ENCODE peak calls at places on chromosomes 11 and 22, in four cellular contexts. One of them, this sample, is unnamed.

GRCh38 chr11:104094576-104094975 is 58.1 kb downstream of the DDI1 start:
- DNase-seq in HepG2: no peak
- DNase-seq in K562: no peak
- DNase-seq in GM12878: no peak
- DNase-seq in this sample: no peak

GRCh38 chr11:37511425-37511933 is 913.4 kb upstream of the RAG2 start:
- DNase-seq in HepG2: no peak
- DNase-seq in K562: no peak
- DNase-seq in GM12878: no peak
- DNase-seq in this sample: no peak

GRCh38 chr22:23263651-23264555 is 83.6 kb downstream of the BCR start:
- DNase-seq in HepG2: no peak
- DNase-seq in K562: no peak
- DNase-seq in GM12878: no peak
- DNase-seq in this sample: no peak

GRCh38 chr22:27318516-27318915 is 483.0 kb downstream of the MN1 start:
- DNase-seq in HepG2: no peak
- DNase-seq in K562: peak
- DNase-seq in GM12878: no peak
- DNase-seq in this sample: no peak

GRCh38 chr11:58745705-58746364 is 14.1 kb upstream of the GLYAT start:
- DNase-seq in HepG2: no peak
- DNase-seq in K562: peak
- DNase-seq in GM12878: no peak
- DNase-seq in this sample: no peak

GRCh38 chr22:26445577-26446275 is 16.7 kb downstream of the ASPHD2 start:
- DNase-seq in HepG2: no peak
- DNase-seq in K562: no peak
- DNase-seq in GM12878: no peak
- DNase-seq in this sample: no peak

GRCh38 chr11:134951305-134951700 is 539.3 kb upstream of the B3GAT1 start:
- DNase-seq in HepG2: no peak
- DNase-seq in K562: no peak
- DNase-seq in GM12878: no peak
- DNase-seq in this sample: no peak

GRCh38 chr11:68954970-68955958 is 25.5 kb downstream of the MRGPRD start:
- DNase-seq in HepG2: no peak
- DNase-seq in K562: peak
- DNase-seq in GM12878: no peak
- DNase-seq in this sample: no peak

GRCh38 chr11:64571050-64571409 is 20.0 kb upstream of the SLC22A12 start:
- DNase-seq in HepG2: no peak
- DNase-seq in K562: no peak
- DNase-seq in GM12878: no peak
- DNase-seq in this sample: no peak

GRCh38 chr11:70297341-70297740 is 26.9 kb downstream of the PPFIA1 start:
- DNase-seq in HepG2: no peak
- DNase-seq in K562: no peak
- DNase-seq in GM12878: no peak
- DNase-seq in this sample: no peak

GRCh38 chr22:48607901-48608650 is 1219.6 kb downstream of the BRD1 start:
- DNase-seq in HepG2: no peak
- DNase-seq in K562: no peak
- DNase-seq in GM12878: no peak
- DNase-seq in this sample: no peak

GRCh38 chr11:118608268-118609214 is 1.1 kb downstream of the PHLDB1 start:
- DNase-seq in HepG2: no peak
- DNase-seq in K562: peak
- DNase-seq in GM12878: no peak
- DNase-seq in this sample: peak

GRCh38 chr11:131463162-131463561 is 92.7 kb downstream of the NTM start:
- DNase-seq in HepG2: no peak
- DNase-seq in K562: no peak
- DNase-seq in GM12878: no peak
- DNase-seq in this sample: no peak

GRCh38 chr22:49052023-49052538 is 775.6 kb downstream of the BRD1 start:
- DNase-seq in HepG2: no peak
- DNase-seq in K562: peak
- DNase-seq in GM12878: no peak
- DNase-seq in this sample: no peak

GRCh38 chr11:114348200-114349191 is 51.8 kb downstream of the C11orf71 start:
- DNase-seq in HepG2: peak
- DNase-seq in K562: peak
- DNase-seq in GM12878: no peak
- DNase-seq in this sample: peak

GRCh38 chr11:2298795-2299747 is 2.6 kb downstream of the C11orf21 start:
- DNase-seq in HepG2: peak
- DNase-seq in K562: peak
- DNase-seq in GM12878: no peak
- DNase-seq in this sample: peak

GRCh38 chr11:115581871-115582639 is 77.8 kb upstream of the CADM1 start:
- DNase-seq in HepG2: no peak
- DNase-seq in K562: peak
- DNase-seq in GM12878: no peak
- DNase-seq in this sample: peak

GRCh38 chr11:76336597-76336996 is 44.3 kb downstream of the THAP12 start:
- DNase-seq in HepG2: no peak
- DNase-seq in K562: no peak
- DNase-seq in GM12878: no peak
- DNase-seq in this sample: no peak

GRCh38 chr22:40040927-40041326 is 46.2 kb downstream of the FAM83F start:
- DNase-seq in HepG2: no peak
- DNase-seq in K562: peak
- DNase-seq in GM12878: no peak
- DNase-seq in this sample: no peak

GRCh38 chr11:44010789-44011251 is 37.0 kb upstream of the ACCSL start:
- DNase-seq in HepG2: no peak
- DNase-seq in K562: no peak
- DNase-seq in GM12878: no peak
- DNase-seq in this sample: no peak
- TF ChIP-seq TARDBP in HepG2: no peak
- TF ChIP-seq TARDBP in K562: no peak
- TF ChIP-seq TARDBP in GM12878: no peak
- TF ChIP-seq TARDBP in this sample: no peak

GRCh38 chr11:62340269-62340901 is 3.1 kb downstream of the ASRGL1 start:
- DNase-seq in HepG2: peak
- DNase-seq in K562: peak
- DNase-seq in GM12878: peak
- DNase-seq in this sample: peak

GRCh38 chr11:62338218-62338617 is 970 bp downstream of the ASRGL1 start:
- DNase-seq in HepG2: no peak
- DNase-seq in K562: no peak
- DNase-seq in GM12878: no peak
- DNase-seq in this sample: no peak

GRCh38 chr11:62345862-62346261 is 8.6 kb downstream of the ASRGL1 start:
- DNase-seq in HepG2: no peak
- DNase-seq in K562: no peak
- DNase-seq in GM12878: no peak
- DNase-seq in this sample: no peak

GRCh38 chr11:62343822-62344609 is 6.8 kb downstream of the ASRGL1 start:
- DNase-seq in HepG2: no peak
- DNase-seq in K562: no peak
- DNase-seq in GM12878: no peak
- DNase-seq in this sample: no peak
- TF ChIP-seq TARDBP in HepG2: no peak
- TF ChIP-seq TARDBP in K562: no peak
- TF ChIP-seq TARDBP in GM12878: no peak
- TF ChIP-seq TARDBP in this sample: no peak

DNA sequence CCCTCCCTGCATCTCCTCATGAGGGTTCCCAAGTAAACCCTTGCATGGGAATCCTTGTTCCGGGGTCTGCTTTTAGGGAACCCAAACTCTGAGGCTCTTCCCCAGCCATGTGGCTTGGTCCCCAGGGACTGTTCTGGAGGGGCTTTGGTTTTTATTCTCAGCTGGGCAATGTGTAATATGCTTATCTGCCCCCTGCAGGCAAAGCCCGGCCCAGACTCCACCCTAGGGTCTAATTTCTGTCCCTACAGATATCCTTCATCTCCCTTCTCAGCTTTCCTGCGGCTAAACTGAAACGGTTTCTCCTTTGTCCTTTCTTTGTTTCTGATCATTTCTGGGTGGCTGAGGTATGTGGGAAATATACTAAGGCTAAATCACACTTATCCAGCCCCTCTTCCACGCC is 37.1 kb downstream of the TST start:
- DNase-seq in HepG2: no peak
- DNase-seq in K562: peak
- DNase-seq in GM12878: no peak
- DNase-seq in this sample: no peak
- TF ChIP-seq TARDBP in HepG2: no peak
- TF ChIP-seq TARDBP in K562: no peak
- TF ChIP-seq TARDBP in GM12878: no peak
- TF ChIP-seq TARDBP in this sample: no peak

GRCh38 chr11:61539009-61539408 is 30.5 kb downstream of the LRRC10B start:
- DNase-seq in HepG2: no peak
- DNase-seq in K562: no peak
- DNase-seq in GM12878: no peak
- DNase-seq in this sample: no peak
- TF ChIP-seq TARDBP in HepG2: no peak
- TF ChIP-seq TARDBP in K562: no peak
- TF ChIP-seq TARDBP in GM12878: no peak
- TF ChIP-seq TARDBP in this sample: no peak

DNA sequence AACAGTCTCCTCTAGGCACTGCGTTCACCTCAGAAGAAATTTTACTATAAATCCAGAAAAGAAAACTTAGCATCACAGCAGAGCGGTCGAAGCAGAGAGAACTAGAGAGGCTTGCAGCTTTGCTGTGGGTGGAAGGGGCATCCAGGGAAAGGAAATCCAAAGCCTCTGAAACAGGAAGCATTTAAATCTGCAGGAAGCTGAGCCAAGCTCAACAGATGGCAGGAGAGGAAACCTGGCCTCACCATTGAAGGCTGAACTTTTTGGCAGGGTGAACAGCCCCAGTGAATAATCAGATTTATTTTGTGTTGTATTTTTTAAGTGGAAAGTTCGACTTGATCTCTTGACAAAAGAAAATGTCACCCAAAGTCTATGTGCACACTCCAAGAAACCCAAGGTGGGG is 858.1 kb downstream of the OPCML start:
- DNase-seq in HepG2: no peak
- DNase-seq in K562: no peak
- DNase-seq in GM12878: no peak
- DNase-seq in this sample: no peak
- TF ChIP-seq TARDBP in HepG2: no peak
- TF ChIP-seq TARDBP in K562: no peak
- TF ChIP-seq TARDBP in GM12878: no peak
- TF ChIP-seq TARDBP in this sample: no peak

GRCh38 chr22:50544078-50544745 is 1.5 kb upstream of the KLHDC7B start:
- DNase-seq in HepG2: no peak
- DNase-seq in K562: no peak
- DNase-seq in GM12878: no peak
- DNase-seq in this sample: peak
- TF ChIP-seq TARDBP in HepG2: no peak
- TF ChIP-seq TARDBP in K562: no peak
- TF ChIP-seq TARDBP in GM12878: no peak
- TF ChIP-seq TARDBP in this sample: no peak

GRCh38 chr11:26569646-26570045 is 2.4 kb downstream of the MUC15 start:
- DNase-seq in HepG2: no peak
- DNase-seq in K562: no peak
- DNase-seq in GM12878: no peak
- DNase-seq in this sample: no peak

GRCh38 chr11:26573896-26574295 is 1.8 kb upstream of the MUC15 start:
- DNase-seq in HepG2: no peak
- DNase-seq in K562: no peak
- DNase-seq in GM12878: no peak
- DNase-seq in this sample: no peak

GRCh38 chr11:26571861-26572654 is at the start of gene MUC15:
- DNase-seq in HepG2: no peak
- DNase-seq in K562: no peak
- DNase-seq in GM12878: no peak
- DNase-seq in this sample: no peak

GRCh38 chr11:26575946-26576345 is 3.9 kb upstream of the MUC15 start:
- DNase-seq in HepG2: no peak
- DNase-seq in K562: no peak
- DNase-seq in GM12878: no peak
- DNase-seq in this sample: no peak

DNA sequence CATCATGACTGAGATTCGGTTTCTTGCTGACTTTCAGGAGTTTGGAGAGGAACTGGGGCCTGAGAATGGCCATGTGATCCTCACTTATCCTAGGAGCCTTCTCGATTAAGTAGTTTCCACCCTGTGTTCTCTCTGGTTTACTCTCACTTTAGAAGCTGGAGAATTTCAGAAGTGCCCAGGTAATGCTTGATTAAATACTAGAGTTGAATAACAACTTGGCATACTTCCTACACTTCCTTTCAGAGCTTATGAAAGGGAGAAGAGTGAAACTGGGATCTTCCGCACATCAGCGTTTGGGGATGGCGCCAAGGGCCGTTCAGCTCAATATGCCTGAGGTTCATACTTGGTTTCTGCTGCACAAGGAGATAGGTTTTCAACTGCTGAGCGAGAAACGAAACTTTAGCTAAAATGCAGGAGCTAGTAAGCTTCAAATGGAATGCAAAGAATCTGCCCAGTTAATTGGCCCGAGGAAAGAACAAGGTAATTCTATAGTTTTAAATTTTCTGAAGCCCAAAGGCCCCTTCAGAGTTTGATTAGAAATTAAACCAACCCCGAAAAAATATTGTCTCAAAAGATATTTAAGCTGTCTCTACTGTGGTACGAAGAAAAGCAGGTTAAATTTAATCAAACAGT is 823 bp upstream of the MUC15 start:
- DNase-seq in HepG2: no peak
- DNase-seq in K562: no peak
- DNase-seq in GM12878: no peak
- DNase-seq in this sample: no peak
- TF ChIP-seq TARDBP in HepG2: no peak
- TF ChIP-seq TARDBP in K562: no peak
- TF ChIP-seq TARDBP in GM12878: no peak
- TF ChIP-seq TARDBP in this sample: no peak

GRCh38 chr11:19738124-19738523 is 25.5 kb downstream of the NAV2 start:
- DNase-seq in HepG2: no peak
- DNase-seq in K562: no peak
- DNase-seq in GM12878: no peak
- DNase-seq in this sample: no peak
- TF ChIP-seq TARDBP in HepG2: no peak
- TF ChIP-seq TARDBP in K562: no peak
- TF ChIP-seq TARDBP in GM12878: no peak
- TF ChIP-seq TARDBP in this sample: no peak

This sample was measured in HEK293T.